ENCODE peak calls at places on chromosomes 4 and X, in six cellular contexts. One of them, this sample, is unnamed.

GRCh38 chr4:675036-675804 is 878 bp downstream of the MYL5 start:
- DNase-seq in H4: no peak
- DNase-seq in Calu3: no peak
- DNase-seq in Right ventricle myocardium superior: peak; percentile 52
- DNase-seq in AG04449: no peak
- DNase-seq in cardiac muscle cell: no peak
- DNase-seq in this sample: no peak

GRCh38 chr4:79906306-79906705 is 166.7 kb downstream of the ANTXR2 start:
- DNase-seq in H4: no peak
- DNase-seq in Calu3: no peak
- DNase-seq in Right ventricle myocardium superior: no peak
- DNase-seq in AG04449: no peak
- DNase-seq in cardiac muscle cell: no peak
- DNase-seq in this sample: no peak

GRCh38 chr4:38819569-38819968 is 15.0 kb upstream of the TLR1 start:
- DNase-seq in H4: peak; percentile 62
- DNase-seq in Calu3: no peak
- DNase-seq in Right ventricle myocardium superior: no peak
- DNase-seq in AG04449: peak; percentile 45
- DNase-seq in cardiac muscle cell: no peak
- DNase-seq in this sample: no peak

GRCh38 chrX:143788265-143788664 is 67.7 kb upstream of the SPANXN2 start:
- DNase-seq in H4: peak; percentile 9
- DNase-seq in Calu3: no peak
- DNase-seq in Right ventricle myocardium superior: no peak
- DNase-seq in AG04449: no peak
- DNase-seq in cardiac muscle cell: peak; percentile 61
- DNase-seq in this sample: peak; percentile 64

GRCh38 chr4:32440391-32440790 is 1720.2 kb downstream of the PCDH7 start:
- DNase-seq in H4: no peak
- DNase-seq in Calu3: no peak
- DNase-seq in Right ventricle myocardium superior: no peak
- DNase-seq in AG04449: no peak
- DNase-seq in cardiac muscle cell: no peak
- DNase-seq in this sample: no peak

GRCh38 chr4:155759372-155760252 is 791 bp downstream of the GUCY1B1 start:
- DNase-seq in H4: no peak
- DNase-seq in Calu3: peak; percentile 44
- DNase-seq in Right ventricle myocardium superior: peak; percentile 85
- DNase-seq in AG04449: no peak
- DNase-seq in cardiac muscle cell: peak; percentile 59
- DNase-seq in this sample: peak; percentile 11

GRCh38 chrX:141176586-141177451 is at the start of gene LDOC1:
- DNase-seq in H4: peak; percentile 76
- DNase-seq in Calu3: no peak
- DNase-seq in Right ventricle myocardium superior: peak; percentile 75
- DNase-seq in AG04449: no peak
- DNase-seq in cardiac muscle cell: peak; percentile 87
- DNase-seq in this sample: peak; percentile 82

GRCh38 chr4:16278178-16278577 is 51.9 kb upstream of the TAPT1 start:
- DNase-seq in H4: no peak
- DNase-seq in Calu3: no peak
- DNase-seq in Right ventricle myocardium superior: no peak
- DNase-seq in AG04449: no peak
- DNase-seq in cardiac muscle cell: no peak
- DNase-seq in this sample: no peak

This sample was measured in SJCRH30.